ENCODE peak calls at places on chromosomes 5 and 9, in five cellular contexts. D, N, F, Z and K are unnamed samples.
A peak's percentile ranks its signal among the peaks of the same experiment; 100 is the strongest.

GRCh38 chr5:116044073-116044472 is 11.8 kb downstream of the ARL14EPL start:
- DNase-seq in D (no peak), N (no peak), F (no peak), Z (no peak), K (no peak)

GRCh38 chr5:153525536-153525935 is 35.1 kb downstream of the GRIA1 start:
- DNase-seq in D (peak; percentile 30), N (no peak), F (no peak), Z (no peak), K (no peak)

GRCh38 chr9:30410273-30410672 is 1974.2 kb upstream of the ACO1 start:
- DNase-seq in D (no peak), N (no peak), F (no peak), Z (no peak), K (no peak)

GRCh38 chr9:5425006-5425628 is 12.6 kb downstream of the PLGRKT start:
- DNase-seq in D (no peak), N (no peak), F (no peak), Z (peak; percentile 4), K (no peak)

GRCh38 chr5:151673421-151673820 is 13.3 kb downstream of the SPARC start:
- DNase-seq in D (no peak), N (no peak), F (no peak), Z (no peak), K (no peak)

GRCh38 chr9:130815242-130815808 is 19.7 kb upstream of the ABL1 start:
- DNase-seq in D (no peak), N (no peak), F (no peak), Z (no peak), K (no peak)

GRCh38 chr9:121278535-121279169 is 10.7 kb downstream of the GSN start:
- DNase-seq in D (peak; percentile 94), N (peak; percentile 27), F (no peak), Z (peak; percentile 32), K (peak; percentile 20)

GRCh38 chr5:131466171-131466766 is 168.8 kb downstream of the RAPGEF6 start:
- DNase-seq in D (peak; percentile 51), N (no peak), F (no peak), Z (no peak), K (no peak)

GRCh38 chr5:172188893-172189692 is 1.1 kb upstream of the STK10 start:
- DNase-seq in D (peak; percentile 74), N (no peak), F (no peak), Z (peak; percentile 75), K (no peak)

GRCh38 chr5:179393078-179393477 is 47.8 kb upstream of the ADAMTS2 start:
- DNase-seq in D (no peak), N (no peak), F (no peak), Z (no peak), K (no peak)

GRCh38 chr5:59587489-59588337 is 305.8 kb downstream of the PDE4D start:
- DNase-seq in D (peak; percentile 86), N (no peak), F (no peak), Z (peak; percentile 74), K (no peak)

GRCh38 chr5:106962464-106963230 is 708.1 kb downstream of the EFNA5 start:
- DNase-seq in D (no peak), N (no peak), F (no peak), Z (no peak), K (no peak)

GRCh38 chr5:6125781-6126180 is 252.6 kb downstream of the MED10 start:
- DNase-seq in D (peak; percentile 16), N (no peak), F (no peak), Z (no peak), K (no peak)

GRCh38 chr5:52148679-52149078 is 639.0 kb upstream of the ITGA1 start:
- DNase-seq in D (no peak), N (no peak), F (no peak), Z (no peak), K (no peak)

GRCh38 chr9:99411068-99411467 is 189.0 kb downstream of the SEC61B start:
- DNase-seq in D (peak; percentile 18), N (no peak), F (no peak), Z (no peak), K (no peak)

GRCh38 chr5:155926011-155926410 is 401.0 kb upstream of the SGCD start:
- DNase-seq in D (peak; percentile 77), N (no peak), F (no peak), Z (no peak), K (no peak)

GRCh38 chr9:100473271-100474081 is 527 bp downstream of the TMEFF1 start:
- DNase-seq in D (peak; percentile 78), N (peak; percentile 29), F (no peak), Z (no peak), K (no peak)

GRCh38 chr9:119453490-119453911 is 84.3 kb upstream of the BRINP1 start:
- DNase-seq in D (no peak), N (no peak), F (no peak), Z (no peak), K (no peak)

GRCh38 chr5:129271309-129271708 is 176.8 kb downstream of the ISOC1 start:
- DNase-seq in D (peak; percentile 2), N (no peak), F (no peak), Z (no peak), K (no peak)

GRCh38 chr9:2764371-2764770 is 47.1 kb downstream of the KCNV2 start:
- DNase-seq in D (peak; percentile 40), N (no peak), F (no peak), Z (no peak), K (no peak)

GRCh38 chr5:475704-476101 is 32.7 kb downstream of the EXOC3 start:
- DNase-seq in D (no peak), N (no peak), F (no peak), Z (no peak), K (peak; percentile 7)

GRCh38 chr5:57582578-57583070 is 100.0 kb upstream of the ACTBL2 start:
- DNase-seq in D (no peak), N (no peak), F (no peak), Z (no peak), K (no peak)

GRCh38 chr5:169978744-169979143 is 1.6 kb downstream of the INSYN2B start:
- DNase-seq in D (peak; percentile 38), N (no peak), F (no peak), Z (no peak), K (no peak)

GRCh38 chr5:36936309-36936708 is 59.7 kb downstream of the NIPBL start:
- DNase-seq in D (no peak), N (no peak), F (no peak), Z (no peak), K (no peak)

GRCh38 chr5:57133574-57133973 is 40.3 kb upstream of the GPBP1 start:
- DNase-seq in D (no peak), N (no peak), F (no peak), Z (no peak), K (no peak)

GRCh38 chr5:67983251-67983941 is 232.2 kb upstream of the PIK3R1 start:
- DNase-seq in D (peak; percentile 75), N (no peak), F (no peak), Z (no peak), K (no peak)